ENCODE peak calls at places on chromosomes 7 and 10, in eight cellular contexts. U is H1, E is stomach, A is ovary, O is tibial nerve, N is erythroblast, Y is A549, L is suprapubic skin. C is an unnamed sample.

GRCh38 chr10:58856508-58857240 is 319.8 kb upstream of the PHYHIPL start:
- DNase-seq in L (no peak), U (peak), N (no peak), E (no peak), Y (peak), O (no peak), A (no peak), C (peak)

GRCh38 chr7:157409149-157409752 is 72.4 kb downstream of the DNAJB6 start:
- DNase-seq in L (no peak), N (no peak), U (no peak), O (no peak), Y (no peak), A (no peak), E (no peak), C (no peak)

GRCh38 chr7:85025312-85025756 is 161.5 kb downstream of the SEMA3D start:
- DNase-seq in E (peak), L (no peak), Y (no peak), N (no peak), A (no peak), O (no peak), U (no peak), C (no peak)

GRCh38 chr10:33664070-33664469 is 329.6 kb upstream of the NRP1 start:
- DNase-seq in O (no peak), N (no peak), A (no peak), E (no peak), U (no peak), Y (no peak), L (no peak), C (no peak)

GRCh38 chr10:69874464-69874863 is 72.8 kb downstream of the COL13A1 start:
- DNase-seq in O (no peak), L (peak), E (no peak), Y (peak), A (no peak), N (no peak), U (no peak), C (no peak)

GRCh38 chr7:47405921-47406765 is 175.8 kb downstream of the TNS3 start:
- DNase-seq in O (peak), E (peak), Y (no peak), U (no peak), L (no peak), N (no peak), A (peak), C (peak)

GRCh38 chr10:110747609-110748464 is 103.7 kb downstream of the RBM20 start:
- DNase-seq in A (no peak), O (no peak), E (no peak), U (no peak), N (no peak), Y (no peak), L (no peak), C (no peak)

GRCh38 chr10:70354566-70355233 is 27.7 kb downstream of the LRRC20 start:
- DNase-seq in N (no peak), E (no peak), A (no peak), L (no peak), Y (no peak), O (no peak), U (no peak), C (no peak)

GRCh38 chr7:22571776-22572175 is 71.8 kb upstream of the STEAP1B start:
- DNase-seq in U (no peak), Y (no peak), E (no peak), N (no peak), A (no peak), L (no peak), O (no peak), C (peak)

GRCh38 chr10:129511086-129511485 is 44.0 kb downstream of the MGMT start:
- DNase-seq in O (no peak), Y (no peak), A (no peak), L (no peak), E (no peak), U (no peak), N (no peak), C (no peak)

GRCh38 chr7:42876182-42877068 is 35.4 kb downstream of the C7orf25 start:
- DNase-seq in A (peak), O (peak), U (no peak), N (peak), Y (no peak), L (no peak), E (peak), C (no peak)

GRCh38 chr7:155339474-155339873 is 41.8 kb downstream of the INSIG1 start:
- DNase-seq in E (no peak), A (no peak), N (no peak), U (no peak), L (no peak), Y (no peak), O (no peak), C (no peak)

GRCh38 chr10:133230387-133231195 is 574 bp downstream of the UTF1 start:
- DNase-seq in L (no peak), O (no peak), A (no peak), Y (no peak), E (no peak), N (peak), U (no peak), C (peak)

GRCh38 chr7:30224511-30225031 is 59.8 kb upstream of the ZNRF2 start:
- DNase-seq in U (no peak), Y (no peak), A (no peak), L (no peak), O (no peak), E (no peak), N (no peak), C (peak)

GRCh38 chr7:48299580-48300169 is 128.4 kb downstream of the ABCA13 start:
- DNase-seq in A (peak), N (peak), Y (peak), E (no peak), O (peak), U (no peak), L (no peak), C (no peak)

GRCh38 chr10:48439581-48440041 is 133.1 kb downstream of the MAPK8 start:
- DNase-seq in U (no peak), E (no peak), N (no peak), A (peak), O (no peak), Y (no peak), L (no peak), C (no peak)

GRCh38 chr7:48274662-48275061 is 103.4 kb downstream of the ABCA13 start:
- DNase-seq in L (no peak), N (no peak), A (no peak), O (no peak), U (no peak), Y (no peak), E (no peak), C (no peak)

GRCh38 chr7:78765985-78766729 is 687.3 kb downstream of the MAGI2 start:
- DNase-seq in L (no peak), U (no peak), N (no peak), E (no peak), A (no peak), Y (no peak), O (no peak), C (no peak)

GRCh38 chr7:45869426-45869825 is 3.5 kb downstream of the CCDC201 start:
- DNase-seq in O (no peak), E (no peak), Y (no peak), N (no peak), A (no peak), L (no peak), U (no peak), C (no peak)

GRCh38 chr10:5977471-5978370 is at the start of gene IL15RA:
- DNase-seq in A (peak), N (peak), Y (peak), O (no peak), L (peak), U (no peak), E (peak), C (peak)
- TF ChIP-seq POLR2A in A (no peak), N (peak), Y (no peak), O (peak), L (no peak), U (no peak), E (no peak), C (no peak)

GRCh38 chr10:108014902-108015177 is 850.3 kb upstream of the SORCS1 start:
- DNase-seq in E (no peak), N (no peak), Y (no peak), A (no peak), L (no peak), U (no peak), O (no peak), C (no peak)
- TF ChIP-seq POLR2A in E (no peak), N (no peak), Y (no peak), A (no peak), L (no peak), U (no peak), O (no peak), C (no peak)

GRCh38 chr10:1078668-1079067 is 22.5 kb downstream of the WDR37 start:
- DNase-seq in L (no peak), A (no peak), Y (no peak), O (no peak), E (no peak), N (no peak), U (no peak), C (no peak)

GRCh38 chr10:1074748-1075358 is 18.7 kb downstream of the WDR37 start:
- DNase-seq in Y (peak), A (no peak), E (no peak), O (no peak), N (peak), U (no peak), L (no peak), C (peak)

GRCh38 chr10:1069680-1070079 is 13.5 kb downstream of the WDR37 start:
- DNase-seq in N (no peak), Y (no peak), O (no peak), L (no peak), E (no peak), A (no peak), U (no peak), C (no peak)

GRCh38 chr10:1070939-1071338 is 14.8 kb downstream of the WDR37 start:
- DNase-seq in E (no peak), L (no peak), Y (no peak), O (no peak), A (no peak), U (no peak), N (no peak), C (no peak)

DNA sequence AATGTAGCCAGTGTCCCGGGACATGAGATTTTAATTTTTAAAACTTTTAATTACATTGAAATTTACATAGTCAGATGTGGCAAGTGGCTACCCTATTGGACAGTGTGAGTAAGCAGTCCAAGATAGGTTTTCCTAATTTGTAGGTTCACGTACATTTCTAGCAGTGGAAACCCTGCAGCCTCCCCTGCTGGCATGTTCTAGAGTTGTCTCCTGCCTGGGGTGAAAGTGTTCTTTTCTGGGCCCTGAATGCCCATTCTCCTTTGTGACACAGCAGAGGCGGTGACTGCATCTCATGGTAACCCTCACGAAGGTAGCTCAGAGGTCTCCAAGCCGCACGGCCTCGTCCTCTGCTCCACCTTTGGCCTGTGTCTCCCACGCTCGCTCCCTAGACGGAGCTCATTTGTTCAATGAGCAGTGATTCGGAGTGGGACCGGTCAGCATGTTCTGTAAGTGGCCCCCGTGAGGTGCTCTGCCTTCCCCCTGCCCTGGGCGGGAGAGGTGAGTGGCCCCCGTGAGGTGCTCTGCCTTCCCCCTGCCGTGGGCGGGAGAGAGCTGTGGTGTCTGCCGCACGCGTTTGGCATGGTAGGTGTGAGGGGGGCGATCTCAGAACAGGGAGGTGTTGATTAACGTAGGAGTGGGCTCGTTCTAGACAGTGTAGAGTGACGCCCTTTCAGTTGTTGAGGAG is 18.0 kb downstream of the WDR37 start:
- DNase-seq in Y (no peak), N (peak), E (no peak), L (no peak), U (no peak), A (no peak), O (no peak), C (peak)
- TF ChIP-seq POLR2A in Y (no peak), N (no peak), E (no peak), L (no peak), U (no peak), A (no peak), O (no peak), C (no peak)

GRCh38 chr10:97400665-97401454 is at the start of gene RRP12:
- DNase-seq in Y (peak), N (peak), A (peak), L (peak), U (peak), O (peak), E (peak), C (peak)
- TF ChIP-seq POLR2A in Y (peak), N (peak), A (peak), L (peak), U (no peak), O (peak), E (no peak), C (peak)

DNA sequence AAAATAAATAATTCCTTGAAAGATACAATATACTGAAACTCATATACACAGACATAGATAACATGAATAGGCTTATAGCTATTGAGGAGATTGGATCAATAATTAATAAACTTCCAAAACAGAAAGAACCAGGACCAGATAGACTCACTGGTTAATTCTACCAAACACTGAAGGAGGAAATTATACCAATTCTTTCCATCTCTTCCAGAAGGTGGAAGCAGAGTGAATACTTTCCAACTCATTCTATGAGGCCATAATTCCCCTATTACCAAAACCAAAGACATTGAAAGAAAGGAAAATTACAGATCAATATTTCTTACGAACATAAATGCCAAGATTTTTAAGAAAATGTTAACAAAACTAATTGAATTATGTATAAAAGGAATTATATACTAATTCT is 624.8 kb upstream of the LRRTM3 start:
- DNase-seq in Y (no peak), O (no peak), A (no peak), N (no peak), E (no peak), U (no peak), L (no peak), C (no peak)
- TF ChIP-seq POLR2A in Y (no peak), O (no peak), A (no peak), N (no peak), E (no peak), U (no peak), L (no peak), C (no peak)

DNA sequence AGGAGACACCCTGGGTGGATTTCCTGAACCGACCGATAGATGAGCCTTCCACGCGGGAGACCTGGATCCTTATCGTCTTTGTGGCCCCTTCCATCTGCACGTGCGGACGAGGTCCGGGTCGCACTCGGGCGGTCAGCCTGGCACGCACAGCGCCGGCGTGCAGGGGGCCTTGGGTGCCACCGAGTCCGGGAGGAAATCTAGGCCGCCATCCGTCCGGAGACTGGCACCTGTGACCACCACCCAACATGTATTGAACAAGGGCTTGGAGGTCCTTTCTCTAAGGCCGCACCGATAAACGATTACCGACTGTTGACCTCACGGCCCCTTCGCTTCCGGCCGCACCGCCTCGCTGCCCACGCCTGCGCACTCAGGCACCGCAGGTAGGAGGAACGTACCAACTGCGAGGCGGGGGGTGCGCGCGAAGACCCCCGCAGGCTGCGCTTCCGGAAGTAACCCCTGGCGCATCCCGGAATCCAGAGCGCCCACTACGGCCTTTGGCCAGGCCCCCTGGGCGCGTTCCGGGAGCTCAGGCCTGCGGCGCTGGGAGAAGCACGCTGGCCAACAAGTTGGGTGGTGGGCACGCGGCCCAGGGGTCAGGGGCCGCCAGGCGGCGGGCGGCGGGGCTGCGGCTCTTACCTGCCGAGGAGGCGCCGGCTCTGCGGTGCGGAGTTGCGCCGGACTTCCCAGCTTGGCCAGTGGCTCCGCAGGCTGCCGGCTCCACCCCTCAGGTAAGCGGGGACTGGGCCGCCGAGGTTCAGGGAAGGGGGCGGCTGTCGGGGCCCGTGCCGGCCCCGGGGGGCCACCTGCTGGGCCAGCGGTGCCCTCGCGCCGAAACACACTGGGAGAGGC is at the start of the genes ACTR3C and LRRC61:
- DNase-seq in N (peak), A (peak), E (peak), L (no peak), O (no peak), U (peak), Y (no peak), C (peak)
- TF ChIP-seq POLR2A in N (peak), A (no peak), E (no peak), L (no peak), O (no peak), U (no peak), Y (no peak), C (no peak)

DNA sequence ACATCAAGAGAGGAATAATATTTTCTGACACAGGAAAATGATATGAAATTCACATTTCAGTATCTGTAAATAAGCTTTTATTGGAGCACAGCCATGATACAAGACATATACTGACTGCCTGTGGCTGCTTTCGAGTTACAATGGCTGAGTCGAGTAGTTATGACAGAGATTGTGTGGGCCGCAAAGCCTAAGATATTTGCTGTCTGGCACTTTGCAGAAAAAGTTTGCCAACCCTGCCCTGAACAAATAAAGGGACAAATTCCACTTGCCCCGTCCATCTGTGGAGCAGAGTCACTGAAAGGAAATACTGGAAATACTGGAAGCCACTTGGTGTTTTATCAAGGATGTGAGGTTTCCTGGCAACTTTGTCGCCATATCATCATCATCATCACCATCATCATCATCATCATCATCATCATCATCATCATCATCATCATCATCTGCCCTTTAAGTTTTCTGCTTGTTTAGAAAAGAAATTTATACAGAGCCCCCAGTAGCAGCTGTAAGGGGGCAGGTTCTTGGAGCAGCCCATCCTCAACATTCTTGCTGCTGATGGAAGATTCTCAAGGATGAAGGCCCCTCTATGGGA is 85.8 kb downstream of the TCF7L2 start:
- DNase-seq in Y (no peak), O (no peak), E (peak), U (no peak), A (no peak), L (no peak), N (no peak), C (no peak)
- TF ChIP-seq POLR2A in Y (no peak), O (no peak), E (no peak), U (no peak), A (no peak), L (no peak), N (no peak), C (no peak)